ENCODE peak calls at places on chromosomes 4 and X, in eight cellular contexts. F is GM06990; Q is coronary artery; W is stimulated activated CD8-positive, alpha-beta memory T cell treated with anti-CD3 and anti-CD28 coated beads, Interleukin-2, amount 100 ng/mL, for 1 hour; A is HuH-7.5; B is heart right ventricle; S is GM13977; I is NCI-H446 treated with DMSO at 0.1 percent for 48 hours. M is an unnamed sample.

GRCh38 chr4:173237152-173237551 is 68.5 kb downstream of the GALNT7 start:
- DNase-seq in F (no peak), Q (no peak), W (no peak), A (no peak), B (no peak), S (no peak), I (no peak), M (no peak)

GRCh38 chrX:110045421-110045820 is 42.5 kb downstream of the TMEM164 start:
- DNase-seq in F (no peak), Q (no peak), W (no peak), A (no peak), B (no peak), S (no peak), I (peak; percentile 26), M (no peak)

GRCh38 chrX:14095702-14096101 is 66.0 kb upstream of the GEMIN8 start:
- DNase-seq in F (no peak), Q (no peak), W (no peak), A (no peak), B (peak; percentile 3), S (peak; percentile 34), I (no peak), M (peak; percentile 41)

GRCh38 chr4:152713951-152714705 is 34.3 kb upstream of the TMEM154 start:
- DNase-seq in F (no peak), Q (no peak), W (no peak), A (no peak), B (peak; percentile 17), S (no peak), I (no peak), M (no peak)

GRCh38 chr4:82423245-82424054 is 6.8 kb downstream of the HNRNPDL start:
- DNase-seq in F (no peak), Q (no peak), W (no peak), A (no peak), B (no peak), S (no peak), I (no peak), M (no peak)

GRCh38 chr4:25500626-25501318 is 123.7 kb downstream of the ANAPC4 start:
- DNase-seq in F (no peak), Q (no peak), W (no peak), A (no peak), B (no peak), S (no peak), I (peak; percentile 26), M (no peak)

GRCh38 chr4:128220286-128221235 is 67.1 kb downstream of the PGRMC2 start:
- DNase-seq in F (no peak), Q (no peak), W (no peak), A (no peak), B (no peak), S (peak; percentile 42), I (peak; percentile 44), M (no peak)

GRCh38 chr4:72444104-72444503 is 124.9 kb downstream of the ADAMTS3 start:
- DNase-seq in F (no peak), Q (no peak), W (no peak), A (no peak), B (no peak), S (no peak), I (no peak), M (no peak)

GRCh38 chr4:6415306-6415705 is 57.1 kb downstream of the PPP2R2C start:
- DNase-seq in F (no peak), Q (no peak), W (no peak), A (no peak), B (no peak), S (no peak), I (no peak), M (no peak)

GRCh38 chrX:58025979-58026378 is 115.7 kb upstream of the ZXDA start:
- DNase-seq in F (no peak), Q (no peak), W (no peak), A (peak; percentile 1), B (peak; percentile 8), S (peak; percentile 17), I (peak; percentile 5), M (no peak)

GRCh38 chr4:71941001-71941400 is 90.8 kb upstream of the NPFFR2 start:
- DNase-seq in F (no peak), Q (no peak), W (no peak), A (no peak), B (no peak), S (peak; percentile 11), I (peak; percentile 11), M (no peak)

GRCh38 chr4:140260227-140260626 is 106.2 kb upstream of the MAML3 start:
- DNase-seq in F (no peak), Q (no peak), W (no peak), A (no peak), B (no peak), S (no peak), I (no peak), M (no peak)

M was measured in lung.